ENCODE peak calls at places on chromosome 18, in four cellular contexts. One of them, this sample, is unnamed.

GRCh38 chr18:21052385-21052784 is 59.2 kb downstream of the ROCK1 start:
- DNase-seq in fibroblast of mammary gland: no peak
- DNase-seq in brain microvascular endothelial cell: no peak
- DNase-seq in pancreas: no peak
- DNase-seq in this sample: no peak

GRCh38 chr18:45503988-45504387 is 111.3 kb upstream of the SLC14A2 start:
- DNase-seq in pancreas: no peak
- DNase-seq in brain microvascular endothelial cell: no peak
- DNase-seq in fibroblast of mammary gland: no peak
- DNase-seq in this sample: no peak

GRCh38 chr18:55500316-55501086 is 87.5 kb downstream of the TCF4 start:
- DNase-seq in brain microvascular endothelial cell: no peak
- DNase-seq in pancreas: no peak
- DNase-seq in fibroblast of mammary gland: peak
- DNase-seq in this sample: peak

GRCh38 chr18:33866386-33866785 is 288.4 kb downstream of the ASXL3 start:
- DNase-seq in fibroblast of mammary gland: no peak
- DNase-seq in brain microvascular endothelial cell: no peak
- DNase-seq in pancreas: no peak
- DNase-seq in this sample: no peak

GRCh38 chr18:33562741-33563140 is 15.3 kb upstream of the ASXL3 start:
- DNase-seq in fibroblast of mammary gland: no peak
- DNase-seq in brain microvascular endothelial cell: no peak
- DNase-seq in pancreas: no peak
- DNase-seq in this sample: no peak

GRCh38 chr18:8235916-8236315 is 373.3 kb upstream of the RAB12 start:
- DNase-seq in pancreas: no peak
- DNase-seq in fibroblast of mammary gland: no peak
- DNase-seq in brain microvascular endothelial cell: no peak
- DNase-seq in this sample: no peak

GRCh38 chr18:47370052-47370451 is 118.6 kb upstream of the SKOR2 start:
- DNase-seq in pancreas: no peak
- DNase-seq in brain microvascular endothelial cell: no peak
- DNase-seq in fibroblast of mammary gland: peak
- DNase-seq in this sample: no peak

GRCh38 chr18:78492064-78492812 is 487.4 kb upstream of the SALL3 start:
- DNase-seq in pancreas: no peak
- DNase-seq in brain microvascular endothelial cell: no peak
- DNase-seq in fibroblast of mammary gland: no peak
- DNase-seq in this sample: no peak

GRCh38 chr18:75455249-75456183 is 28.0 kb upstream of the SMIM21 start:
- DNase-seq in pancreas: peak
- DNase-seq in brain microvascular endothelial cell: no peak
- DNase-seq in fibroblast of mammary gland: peak
- DNase-seq in this sample: no peak

GRCh38 chr18:9918016-9918680 is 4.3 kb downstream of the VAPA start:
- DNase-seq in brain microvascular endothelial cell: no peak
- DNase-seq in fibroblast of mammary gland: peak
- DNase-seq in pancreas: no peak
- DNase-seq in this sample: peak

GRCh38 chr18:31268985-31269406 is 49.0 kb upstream of the DSG1 start:
- DNase-seq in brain microvascular endothelial cell: no peak
- DNase-seq in fibroblast of mammary gland: no peak
- DNase-seq in pancreas: no peak
- DNase-seq in this sample: no peak

GRCh38 chr18:57440331-57441101 is 5.3 kb downstream of the ONECUT2 start:
- DNase-seq in fibroblast of mammary gland: no peak
- DNase-seq in brain microvascular endothelial cell: no peak
- DNase-seq in pancreas: peak
- DNase-seq in this sample: no peak

GRCh38 chr18:1039421-1039820 is 134.8 kb downstream of the ADCYAP1 start:
- DNase-seq in pancreas: no peak
- DNase-seq in brain microvascular endothelial cell: no peak
- DNase-seq in fibroblast of mammary gland: no peak
- DNase-seq in this sample: no peak

GRCh38 chr18:60804412-60804811 is 431.8 kb upstream of the MC4R start:
- DNase-seq in brain microvascular endothelial cell: no peak
- DNase-seq in fibroblast of mammary gland: no peak
- DNase-seq in pancreas: no peak
- DNase-seq in this sample: no peak

GRCh38 chr18:12657048-12657848 is 659 bp downstream of the SPIRE1 start:
- DNase-seq in pancreas: peak
- DNase-seq in fibroblast of mammary gland: peak
- DNase-seq in brain microvascular endothelial cell: peak
- DNase-seq in this sample: no peak

GRCh38 chr18:12656671-12657047 is 1.2 kb downstream of the SPIRE1 start:
- DNase-seq in brain microvascular endothelial cell: no peak
- DNase-seq in pancreas: no peak
- DNase-seq in fibroblast of mammary gland: peak
- DNase-seq in this sample: no peak

GRCh38 chr18:12654971-12655370 is 2.9 kb downstream of the SPIRE1 start:
- DNase-seq in brain microvascular endothelial cell: no peak
- DNase-seq in fibroblast of mammary gland: no peak
- DNase-seq in pancreas: no peak
- DNase-seq in this sample: no peak

GRCh38 chr18:12657849-12658829 is at the start of gene SPIRE1:
- DNase-seq in brain microvascular endothelial cell: peak
- DNase-seq in fibroblast of mammary gland: peak
- DNase-seq in pancreas: peak
- DNase-seq in this sample: no peak

DNA sequence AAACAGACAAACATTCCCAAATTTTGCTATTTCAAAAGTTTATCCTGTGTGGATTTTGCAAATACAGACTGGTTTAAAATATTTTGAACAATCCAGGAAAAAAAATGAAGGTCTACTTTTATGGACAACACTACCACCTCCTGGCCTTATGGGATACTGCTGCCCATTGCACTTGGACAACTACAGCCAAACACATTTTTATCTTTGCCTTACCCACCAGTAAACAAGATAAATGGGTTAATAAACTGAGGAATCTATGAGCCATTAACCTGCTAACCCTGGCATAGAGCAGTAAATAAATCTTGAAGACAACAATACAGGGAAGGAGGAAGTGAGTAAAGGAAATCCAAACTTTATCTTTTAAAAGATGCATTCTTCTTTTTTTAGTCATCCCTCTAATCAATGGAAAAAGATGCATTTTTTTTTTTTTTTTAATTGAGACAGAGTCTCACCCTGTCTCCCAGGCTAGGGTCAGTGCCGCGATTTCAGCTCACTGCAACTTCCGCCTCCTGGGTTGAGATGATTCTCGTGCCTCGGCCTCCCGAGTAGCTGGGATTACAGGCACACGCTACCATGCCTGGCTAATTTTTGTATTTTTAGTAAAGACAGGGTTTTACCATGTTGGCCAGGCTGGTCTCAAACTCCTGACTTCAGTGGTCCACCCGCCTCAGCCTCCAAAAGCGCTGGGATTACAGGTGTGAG is 2.1 kb upstream of the SPIRE1 start:
- DNase-seq in fibroblast of mammary gland: peak
- DNase-seq in pancreas: no peak
- DNase-seq in brain microvascular endothelial cell: peak
- DNase-seq in this sample: peak
- H3K4me3 ChIP-seq in fibroblast of mammary gland: no peak
- H3K4me3 ChIP-seq in pancreas: no peak
- H3K4me3 ChIP-seq in brain microvascular endothelial cell: no peak
- H3K4me3 ChIP-seq in this sample: no peak

GRCh38 chr18:27778441-27778840 is 398.5 kb downstream of the CDH2 start:
- DNase-seq in pancreas: no peak
- DNase-seq in brain microvascular endothelial cell: peak
- DNase-seq in fibroblast of mammary gland: peak
- DNase-seq in this sample: peak
- TF ChIP-seq CTCF in pancreas: no peak
- TF ChIP-seq CTCF in brain microvascular endothelial cell: peak
- TF ChIP-seq CTCF in fibroblast of mammary gland: peak
- TF ChIP-seq CTCF in this sample: peak

GRCh38 chr18:77297919-77298571 is 48.4 kb downstream of the GALR1 start:
- DNase-seq in brain microvascular endothelial cell: no peak
- DNase-seq in pancreas: no peak
- DNase-seq in fibroblast of mammary gland: no peak
- DNase-seq in this sample: no peak
- H3K4me3 ChIP-seq in brain microvascular endothelial cell: no peak
- H3K4me3 ChIP-seq in pancreas: no peak
- H3K4me3 ChIP-seq in fibroblast of mammary gland: no peak
- H3K4me3 ChIP-seq in this sample: no peak

GRCh38 chr18:36058674-36059073 is 8.7 kb downstream of the RPRD1A start:
- DNase-seq in pancreas: no peak
- DNase-seq in brain microvascular endothelial cell: no peak
- DNase-seq in fibroblast of mammary gland: no peak
- DNase-seq in this sample: no peak
- TF ChIP-seq CTCF in pancreas: no peak
- TF ChIP-seq CTCF in brain microvascular endothelial cell: no peak
- TF ChIP-seq CTCF in fibroblast of mammary gland: no peak
- TF ChIP-seq CTCF in this sample: no peak

GRCh38 chr18:22346968-22347611 is 70.6 kb downstream of the CTAGE1 start:
- DNase-seq in fibroblast of mammary gland: peak
- DNase-seq in brain microvascular endothelial cell: peak
- DNase-seq in pancreas: peak
- DNase-seq in this sample: no peak
- H3K4me3 ChIP-seq in fibroblast of mammary gland: no peak
- H3K4me3 ChIP-seq in brain microvascular endothelial cell: peak
- H3K4me3 ChIP-seq in pancreas: no peak
- H3K4me3 ChIP-seq in this sample: no peak

DNA sequence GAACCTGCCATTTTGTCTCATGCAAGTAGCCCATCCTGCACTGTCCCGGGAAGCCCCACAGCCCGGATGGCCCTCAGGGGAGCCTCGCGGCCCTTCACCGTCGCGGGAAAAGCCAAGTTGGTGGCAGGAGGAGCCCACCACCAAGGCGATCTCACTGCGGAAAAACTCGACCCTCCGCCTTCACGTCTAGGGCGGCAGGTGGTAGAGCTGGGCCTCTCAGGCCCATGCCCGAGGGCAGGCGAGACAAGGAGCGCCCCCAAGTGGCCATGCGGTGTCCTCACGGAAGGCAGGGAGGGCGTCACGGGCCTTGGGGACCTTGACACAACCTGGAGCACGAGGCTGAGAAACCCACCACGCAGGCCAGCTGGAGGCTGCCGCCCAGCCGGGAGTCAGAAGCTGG is 34.8 kb upstream of the SKA1 start:
- DNase-seq in fibroblast of mammary gland: no peak
- DNase-seq in brain microvascular endothelial cell: no peak
- DNase-seq in pancreas: no peak
- DNase-seq in this sample: no peak
- TF ChIP-seq CTCF in fibroblast of mammary gland: no peak
- TF ChIP-seq CTCF in brain microvascular endothelial cell: peak
- TF ChIP-seq CTCF in pancreas: no peak
- TF ChIP-seq CTCF in this sample: no peak

DNA sequence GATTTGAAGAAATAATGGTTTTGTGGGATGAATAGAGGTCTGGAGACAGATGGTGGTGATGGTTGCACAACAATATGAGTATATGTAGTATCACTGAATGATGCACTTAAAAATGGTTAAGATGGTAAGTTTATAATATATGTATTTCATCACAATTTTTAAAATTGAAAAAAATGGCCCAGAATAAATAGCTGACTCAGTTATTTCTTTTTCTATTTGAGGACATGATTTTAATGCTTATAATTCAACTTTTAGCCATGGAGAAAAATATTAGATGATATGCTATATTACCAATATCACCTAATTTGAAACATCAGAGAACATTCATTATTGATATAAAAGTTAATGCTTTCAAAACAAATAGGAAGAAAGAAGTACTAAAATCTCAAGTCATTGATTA is 339.8 kb upstream of the LINC00305 start:
- DNase-seq in pancreas: no peak
- DNase-seq in fibroblast of mammary gland: no peak
- DNase-seq in brain microvascular endothelial cell: no peak
- DNase-seq in this sample: no peak
- H3K4me3 ChIP-seq in pancreas: no peak
- H3K4me3 ChIP-seq in fibroblast of mammary gland: no peak
- H3K4me3 ChIP-seq in brain microvascular endothelial cell: no peak
- H3K4me3 ChIP-seq in this sample: no peak

This sample was measured in astrocyte of the cerebellum.